ENCODE peak calls at places on chromosomes 2 and 18, in six cellular contexts. N is ELR, A is AG08396, R is endothelial cell, W is anterior cingulate cortex, Q is NCI-H748 treated with DMSO at 0.1 percent for 48 hours. X is an unnamed sample.

GRCh38 chr2:209648714-209649113 is 122.9 kb upstream of the UNC80 start:
- DNase-seq in A (peak; percentile 5), W (no peak), Q (no peak), N (peak; percentile 1), R (no peak), X (no peak)

GRCh38 chr2:9192712-9193111 is 13.9 kb upstream of the ASAP2 start:
- DNase-seq in R (no peak), N (no peak), W (no peak), A (no peak), Q (no peak), X (no peak)

GRCh38 chr2:40218679-40219078 is 233.2 kb downstream of the SLC8A1 start:
- DNase-seq in Q (peak; percentile 43), A (no peak), R (no peak), N (peak; percentile 7), W (no peak), X (no peak)

GRCh38 chr18:73514449-73514848 is 633.2 kb downstream of the FBXO15 start:
- DNase-seq in R (no peak), Q (no peak), W (no peak), A (no peak), N (no peak), X (no peak)

GRCh38 chr2:8539743-8540551 is 141.9 kb upstream of the ID2 start:
- DNase-seq in N (no peak), A (no peak), Q (no peak), W (no peak), R (no peak), X (no peak)

GRCh38 chr2:218260742-218261423 is at the start of gene GPBAR1:
- DNase-seq in W (no peak), Q (no peak), A (no peak), R (no peak), N (no peak), X (peak; percentile 75)

GRCh38 chr2:16386000-16386399 is 279.6 kb downstream of the CYRIA start:
- DNase-seq in A (no peak), R (no peak), N (no peak), Q (no peak), W (no peak), X (no peak)

GRCh38 chr2:191291471-191291870 is 46.3 kb downstream of the MYO1B start:
- DNase-seq in A (no peak), Q (no peak), W (no peak), N (peak; percentile 29), R (no peak), X (no peak)

GRCh38 chr2:225340923-225341322 is 58.6 kb upstream of the NYAP2 start:
- DNase-seq in W (no peak), N (peak; percentile 28), A (no peak), Q (no peak), R (no peak), X (no peak)

GRCh38 chr2:166961933-166962332 is 73.7 kb downstream of the XIRP2 start:
- DNase-seq in N (no peak), R (no peak), A (no peak), Q (no peak), W (no peak), X (no peak)

GRCh38 chr2:4675295-4675694 is 971.9 kb downstream of the DCDC2C start:
- DNase-seq in Q (no peak), W (no peak), N (no peak), A (no peak), R (no peak), X (no peak)

GRCh38 chr2:220396287-220396686 is 768.9 kb downstream of the SLC4A3 start:
- DNase-seq in Q (no peak), A (no peak), N (peak; percentile 10), R (no peak), W (no peak), X (no peak)

GRCh38 chr2:157838442-157839161 is 37.5 kb downstream of the ACVR1 start:
- DNase-seq in N (peak; percentile 85), A (peak; percentile 61), W (no peak), Q (peak; percentile 76), R (no peak), X (no peak)

GRCh38 chr2:177392373-177393246 is at the start of gene AGPS:
- DNase-seq in R (peak; percentile 67), N (peak; percentile 78), A (peak; percentile 87), W (peak; percentile 34), Q (peak; percentile 60), X (peak; percentile 84)

GRCh38 chr2:40341198-40341597 is 110.7 kb downstream of the SLC8A1 start:
- DNase-seq in W (no peak), R (no peak), Q (no peak), N (peak; percentile 40), A (no peak), X (no peak)

GRCh38 chr2:127233710-127234109 is 13.6 kb upstream of the CYP27C1 start:
- DNase-seq in R (no peak), N (no peak), Q (no peak), W (no peak), A (no peak), X (no peak)

GRCh38 chr2:190546734-190547133 is 12.2 kb upstream of the NEMP2 start:
- DNase-seq in W (no peak), A (no peak), N (no peak), Q (no peak), R (no peak), X (no peak)

GRCh38 chr2:188294547-188294946 is 2.9 kb downstream of the GULP1 start:
- DNase-seq in Q (no peak), N (peak; percentile 34), W (no peak), A (no peak), R (no peak), X (no peak)

GRCh38 chr18:48838921-48839818 is 111.6 kb downstream of the SMAD7 start:
- DNase-seq in N (peak; percentile 92), R (no peak), Q (no peak), A (peak; percentile 69), W (no peak), X (no peak)

GRCh38 chr2:23954325-23955014 is 14.2 kb downstream of the UBXN2A start:
- DNase-seq in Q (no peak), R (no peak), W (no peak), A (peak; percentile 12), N (no peak), X (no peak)

GRCh38 chr2:158923180-158923594 is 45.3 kb upstream of the TANC1 start:
- DNase-seq in Q (no peak), N (peak; percentile 41), R (no peak), A (no peak), W (no peak), X (peak; percentile 50)

GRCh38 chr18:58632557-58632956 is 3.7 kb upstream of the ALPK2 start:
- DNase-seq in W (no peak), A (no peak), N (no peak), Q (no peak), R (no peak), X (no peak)

GRCh38 chr2:232872826-232873225 is 2.8 kb downstream of the SNORC start:
- DNase-seq in N (no peak), Q (no peak), A (no peak), W (no peak), R (no peak), X (no peak)

X was measured in H1.